ENCODE peak calls at places on chromosomes 13 and 19, in eight cellular contexts. J, B, L, E, Z, P, C and K are unnamed samples.

GRCh38 chr19:2230029-2230531 is 6.0 kb downstream of the PLEKHJ1 start:
- DNase-seq in J (no peak), B (no peak), L (no peak), E (no peak), Z (no peak), P (no peak), C (no peak), K (no peak)

GRCh38 chr13:75785130-75785529 is 149.0 kb downstream of the LMO7 start:
- DNase-seq in J (no peak), B (no peak), L (no peak), E (no peak), Z (no peak), P (no peak), C (peak; percentile 50), K (no peak)

GRCh38 chr19:4721196-4721595 is 2.4 kb downstream of the DPP9 start:
- DNase-seq in J (no peak), B (no peak), L (no peak), E (no peak), Z (no peak), P (no peak), C (no peak), K (no peak)

GRCh38 chr19:47725759-47726401 is 12.7 kb downstream of the EHD2 start:
- DNase-seq in J (no peak), B (no peak), L (no peak), E (no peak), Z (no peak), P (no peak), C (no peak), K (no peak)

GRCh38 chr19:6801397-6802086 is 29.0 kb downstream of the VAV1 start:
- DNase-seq in J (peak; percentile 79), B (peak; percentile 94), L (peak; percentile 73), E (peak; percentile 51), Z (peak; percentile 69), P (peak; percentile 16), C (peak; percentile 50), K (peak; percentile 77)

GRCh38 chr19:55605637-55606470 is at the start of gene ZNF865:
- DNase-seq in J (peak; percentile 82), B (peak; percentile 63), L (peak; percentile 52), E (peak; percentile 88), Z (peak; percentile 65), P (peak; percentile 26), C (peak; percentile 91), K (peak; percentile 82)

GRCh38 chr19:47663911-47664771 is 49.1 kb upstream of the EHD2 start:
- DNase-seq in J (peak; percentile 83), B (no peak), L (no peak), E (peak; percentile 80), Z (no peak), P (peak; percentile 11), C (peak; percentile 99), K (peak; percentile 72)

GRCh38 chr13:108176685-108177274 is 38.6 kb downstream of the LIG4 start:
- DNase-seq in J (no peak), B (peak; percentile 9), L (peak; percentile 36), E (peak; percentile 17), Z (peak; percentile 65), P (peak; percentile 19), C (peak; percentile 25), K (no peak)

GRCh38 chr19:41795031-41795461 is 1.3 kb upstream of the CEACAM3 start:
- DNase-seq in J (no peak), B (peak; percentile 35), L (peak; percentile 33), E (peak; percentile 45), Z (peak; percentile 55), P (no peak), C (peak; percentile 43), K (no peak)

GRCh38 chr13:109509154-109509905 is 277.1 kb downstream of the IRS2 start:
- DNase-seq in J (no peak), B (no peak), L (no peak), E (peak; percentile 6), Z (no peak), P (no peak), C (peak; percentile 38), K (no peak)